ENCODE peak calls at places on chromosomes 6 and 20, in six cellular contexts. C is DND-41, G is right lobe of liver, P is uterus, H is IMR-90, O is mucosa of descending colon. E is an unnamed sample. For H3K36me3, the result is how much of the 10 kb centered on the place peaks cover.

GRCh38 chr6:139336488-139336887 is 38.0 kb downstream of the CITED2 start:
- DNase-seq in G (no peak), C (no peak), H (peak), P (peak), O (peak), E (no peak)

GRCh38 chr6:85677243-85677956 is 34.7 kb upstream of the SYNCRIP start:
- DNase-seq in H (no peak), O (no peak), P (no peak), C (no peak), G (no peak), E (no peak)

GRCh38 chr6:155152211-155153076 is 111.4 kb upstream of the CLDN20 start:
- DNase-seq in P (no peak), G (no peak), H (no peak), O (no peak), C (no peak), E (no peak)

GRCh38 chr20:43567477-43567876 is 8.7 kb downstream of the SGK2 start:
- DNase-seq in G (no peak), O (no peak), H (no peak), P (no peak), C (no peak), E (no peak)

GRCh38 chr6:163768905-163769304 is 354.4 kb downstream of the QKI start:
- DNase-seq in O (no peak), C (no peak), G (no peak), H (no peak), P (no peak), E (no peak)

GRCh38 chr6:55082021-55082420 is 92.3 kb upstream of the HCRTR2 start:
- DNase-seq in G (no peak), C (no peak), O (no peak), P (no peak), H (no peak), E (no peak)

GRCh38 chr20:58614984-58615760 is 35.9 kb upstream of the STX16 start:
- DNase-seq in H (no peak), P (no peak), O (no peak), G (peak), C (no peak), E (peak)

GRCh38 chr6:132768051-132768517 is 10.4 kb upstream of the VNN2 start:
- DNase-seq in H (no peak), G (peak), O (peak), P (no peak), C (no peak), E (peak)

GRCh38 chr6:135525550-135525949 is 28.0 kb upstream of the AHI1 start:
- DNase-seq in G (no peak), H (no peak), P (no peak), O (no peak), C (no peak), E (no peak)

GRCh38 chr6:38589367-38589720 is 50.4 kb downstream of the BTBD9 start:
- DNase-seq in O (no peak), H (no peak), C (no peak), G (no peak), P (no peak), E (no peak)

DNA sequence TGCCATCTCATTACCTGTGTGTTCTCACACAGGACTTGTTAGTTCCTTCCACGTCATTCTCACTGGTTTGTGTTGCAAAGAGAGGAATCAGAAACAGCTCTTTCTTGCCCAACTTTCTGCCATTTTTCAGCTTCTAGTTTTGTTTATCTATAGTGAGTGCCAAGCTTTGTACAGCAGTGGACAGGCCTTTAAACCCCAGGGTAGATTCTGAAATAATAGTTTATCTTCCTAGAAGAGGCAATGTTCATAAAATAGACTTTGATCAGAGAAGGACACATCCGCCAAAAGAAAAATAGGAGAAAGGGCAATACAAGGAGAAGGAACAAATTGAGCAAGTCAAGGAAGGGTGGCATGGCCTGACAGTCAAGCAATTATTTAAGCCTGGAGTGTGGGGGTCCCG is 17.7 kb upstream of the TMEM30A start:
- DNase-seq in G (no peak), H (no peak), P (no peak), O (no peak), C (no peak), E (no peak)
- H3K36me3 ChIP-seq in G (under half), H (under half), P (under half), O (under half), C (under half), E (under half)

GRCh38 chr20:33475381-33476160 is 14.3 kb upstream of the CBFA2T2 start:
- DNase-seq in G (no peak), C (no peak), O (peak), P (no peak), H (no peak), E (no peak)
- TF ChIP-seq CTCF in G (no peak), C (no peak), O (no peak), P (no peak), H (no peak), E (no peak)

GRCh38 chr6:161302949-161303348 is 29.1 kb upstream of the AGPAT4 start:
- DNase-seq in P (no peak), O (no peak), C (no peak), G (no peak), H (no peak), E (no peak)
- H3K4me3 ChIP-seq in P (no peak), O (no peak), C (no peak), G (no peak), H (no peak), E (no peak)

GRCh38 chr20:35200255-35200654 is 26.2 kb upstream of the MMP24 start:
- DNase-seq in G (no peak), O (no peak), P (no peak), H (peak), C (no peak), E (no peak)

GRCh38 chr20:35196313-35196712 is 24.4 kb downstream of the PROCR start:
- DNase-seq in O (no peak), P (no peak), G (no peak), C (no peak), H (no peak), E (no peak)

DNA sequence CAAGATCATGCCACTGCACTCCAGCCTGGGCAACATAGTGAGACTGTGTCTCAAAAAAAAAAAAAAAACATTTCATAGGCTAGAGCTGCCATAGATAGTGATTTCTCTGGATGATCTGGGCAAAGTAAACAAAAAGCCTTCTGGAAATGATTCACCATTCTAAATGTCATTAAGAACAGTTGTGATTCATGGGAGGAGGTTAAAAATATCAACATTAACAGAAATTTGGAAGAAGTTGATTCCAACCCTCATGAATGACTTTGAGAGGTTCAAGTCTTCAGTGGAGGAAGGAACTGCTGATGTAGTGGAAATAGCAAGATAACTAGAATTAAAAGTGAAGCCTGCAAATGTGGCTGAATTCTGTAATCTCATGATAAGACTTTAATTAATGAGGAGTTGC is 26.8 kb upstream of the MMP24 start:
- DNase-seq in C (no peak), O (no peak), P (no peak), G (no peak), H (peak), E (no peak)
- H3K36me3 ChIP-seq in C (under half), O (under half), P (under half), G (under half), H (under half), E (under half)

GRCh38 chr6:12955996-12956395 is 239.4 kb downstream of the PHACTR1 start:
- DNase-seq in C (no peak), O (no peak), H (no peak), G (no peak), P (no peak), E (no peak)

GRCh38 chr6:12958052-12958706 is 241.6 kb downstream of the PHACTR1 start:
- DNase-seq in H (no peak), P (no peak), O (no peak), G (no peak), C (no peak), E (no peak)

GRCh38 chr6:12961761-12962160 is 245.2 kb downstream of the PHACTR1 start:
- DNase-seq in G (no peak), C (no peak), H (no peak), O (no peak), P (no peak), E (no peak)

GRCh38 chr6:12956991-12957320 is 240.4 kb downstream of the PHACTR1 start:
- DNase-seq in G (no peak), P (no peak), O (no peak), H (no peak), C (no peak), E (no peak)

DNA sequence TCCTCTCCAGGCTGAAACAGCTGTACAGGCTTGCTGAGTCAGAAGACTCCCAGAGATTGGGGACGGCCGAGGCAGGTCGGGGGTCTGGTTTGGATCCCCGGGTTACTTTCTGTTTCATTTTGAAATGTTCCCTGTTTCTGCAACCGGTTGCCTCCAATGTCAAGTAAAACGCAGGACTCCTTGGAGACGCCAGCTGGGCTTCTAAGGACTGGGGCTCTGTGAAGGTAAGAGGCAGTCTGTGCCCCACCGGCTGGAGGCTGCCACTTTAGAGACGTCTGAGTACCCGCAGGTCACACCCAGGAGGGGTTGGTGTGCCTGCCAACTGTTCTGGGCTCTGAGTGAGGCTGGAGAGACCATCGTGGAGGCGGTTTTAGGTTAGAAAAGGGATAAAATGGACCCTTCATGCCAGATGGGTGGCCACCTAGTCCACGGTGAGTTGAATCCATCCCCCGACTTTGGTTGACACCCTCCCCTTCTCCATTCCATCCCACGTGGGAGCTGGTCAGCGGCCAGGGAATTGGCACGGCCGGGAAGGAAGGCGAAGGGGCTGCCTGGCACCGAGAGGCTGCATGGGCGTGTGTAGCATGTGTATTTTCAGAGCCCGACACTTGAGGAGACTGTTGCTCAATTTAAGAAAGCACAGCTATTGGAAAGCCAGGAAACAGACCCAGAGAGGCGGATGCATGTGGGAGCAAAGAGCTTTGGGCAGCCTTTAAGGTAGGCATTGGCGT is 240.9 kb downstream of the PHACTR1 start:
- DNase-seq in H (peak), P (peak), G (peak), C (peak), O (peak), E (peak)
- TF ChIP-seq CTCF in H (no peak), P (no peak), G (no peak), C (no peak), O (no peak), E (no peak)

GRCh38 chr20:62303049-62303326 is 191 bp downstream of the ADRM1 start:
- DNase-seq in G (no peak), P (no peak), O (no peak), C (no peak), H (no peak), E (no peak)
- H3K4me3 ChIP-seq in G (peak), P (peak), O (peak), C (peak), H (peak), E (peak)

GRCh38 chr6:408599-409102 is 17.1 kb downstream of the IRF4 start:
- DNase-seq in P (no peak), H (peak), O (no peak), C (no peak), G (no peak), E (peak)
- H3K36me3 ChIP-seq in P (under half), H (under half), O (under half), C (under half), G (under half), E (under half)

DNA sequence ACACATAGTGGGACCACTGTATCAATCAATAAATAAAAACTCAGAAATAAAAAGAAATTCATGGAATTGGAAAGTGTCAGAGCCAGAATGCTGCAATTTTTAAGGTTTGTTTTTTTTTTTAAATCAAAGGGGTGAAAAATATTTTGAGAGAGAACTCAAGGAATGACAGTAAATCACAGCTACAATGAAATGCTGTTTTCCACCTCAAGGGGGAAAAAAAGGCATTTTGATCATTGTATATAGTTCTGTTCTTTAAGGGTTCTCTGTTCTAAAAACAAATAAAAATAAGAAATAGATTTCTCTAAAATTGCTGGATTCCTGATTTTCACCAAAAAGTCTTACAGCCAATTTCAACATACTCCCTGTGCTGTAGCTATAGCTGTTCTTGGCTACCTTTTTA is 24.5 kb downstream of the FAXC start:
- DNase-seq in O (no peak), C (no peak), P (no peak), H (no peak), G (no peak), E (no peak)
- TF ChIP-seq CTCF in O (no peak), C (no peak), P (no peak), H (no peak), G (no peak), E (no peak)

GRCh38 chr6:31900917-31901414 is 920 bp downstream of the ZBTB12 start:
- DNase-seq in O (peak), G (no peak), P (no peak), H (no peak), C (no peak), E (no peak)
- H3K4me3 ChIP-seq in O (no peak), G (peak), P (peak), H (peak), C (peak), E (peak)

GRCh38 chr20:37395411-37395800 is 49.5 kb downstream of the SRC start:
- DNase-seq in G (peak), P (no peak), O (no peak), H (no peak), C (no peak), E (peak)
- H3K36me3 ChIP-seq in G (under half), P (under half), O (under half), H (under half), C (under half), E (half or more)